ENCODE peak calls at places on chromosomes 2 and 18, in nine cellular contexts. T is IMR-90; S is T-helper 2 cell; F is HFF-Myc; I is activated CD4-positive, CD25-positive, alpha-beta regulatory T cell treated with anti-CD3 and anti-CD28 coated beads, Interleukin-2, amount 50 U/mL, for 72 hours; Y is posterior cingulate gyrus; R is NCI-H1092 treated with DMSO at 0.1 percent for 48 hours; W is amniotic stem cell; P is PC-3. H is an unnamed sample.

GRCh38 chr2:207103132-207103531 is 62.6 kb downstream of the KLF7 start:
- DNase-seq in F (no peak), R (no peak), I (no peak), S (no peak), Y (no peak), W (no peak), P (no peak), T (no peak), H (no peak)

GRCh38 chr2:206289391-206289790 is 14.9 kb downstream of the ZDBF2 start:
- DNase-seq in I (no peak), S (no peak), R (no peak), W (no peak), Y (peak), T (no peak), F (no peak), P (peak), H (no peak)

GRCh38 chr2:84875213-84875560 is 5.7 kb downstream of the TRABD2A start:
- DNase-seq in Y (no peak), S (no peak), R (no peak), W (no peak), F (no peak), P (no peak), I (no peak), T (no peak), H (no peak)

GRCh38 chr18:41993151-41993550 is 38.1 kb downstream of the PIK3C3 start:
- DNase-seq in T (no peak), W (no peak), R (no peak), F (no peak), P (no peak), S (no peak), I (no peak), Y (no peak), H (no peak)

GRCh38 chr2:20141056-20141762 is 83.7 kb downstream of the SDC1 start:
- DNase-seq in I (no peak), W (peak), S (no peak), F (peak), T (peak), R (no peak), P (peak), Y (peak), H (no peak)

GRCh38 chr2:238839428-238839827 is 8.5 kb upstream of the TWIST2 start:
- DNase-seq in R (no peak), F (no peak), W (no peak), P (no peak), Y (no peak), T (no peak), I (no peak), S (no peak), H (no peak)

GRCh38 chr2:171345971-171346722 is 87.6 kb downstream of the METTL8 start:
- DNase-seq in T (no peak), P (peak), R (no peak), S (no peak), F (no peak), W (no peak), I (no peak), Y (no peak), H (no peak)

GRCh38 chr2:203857656-203858055 is 9.9 kb upstream of the CTLA4 start:
- DNase-seq in F (no peak), T (no peak), R (no peak), Y (no peak), S (no peak), W (no peak), I (no peak), P (no peak), H (no peak)

GRCh38 chr2:235665656-235666239 is 171.9 kb downstream of the AGAP1 start:
- DNase-seq in R (peak), S (no peak), P (peak), W (no peak), F (no peak), T (peak), I (no peak), Y (no peak), H (no peak)

GRCh38 chr18:78542204-78542603 is 437.4 kb upstream of the SALL3 start:
- DNase-seq in W (no peak), F (no peak), I (no peak), Y (no peak), T (no peak), S (no peak), P (no peak), R (no peak), H (no peak)

GRCh38 chr2:25411281-25411680 is 69.6 kb upstream of the DNMT3A start:
- DNase-seq in R (no peak), S (no peak), Y (no peak), W (no peak), F (no peak), T (no peak), I (no peak), P (no peak), H (no peak)

GRCh38 chr18:2173464-2173863 is 397.8 kb downstream of the METTL4 start:
- DNase-seq in P (peak), W (peak), S (no peak), F (peak), I (no peak), R (no peak), Y (no peak), T (peak), H (no peak)

GRCh38 chr2:216830346-216830745 is 29.5 kb downstream of the TNP1 start:
- DNase-seq in Y (no peak), P (no peak), R (peak), W (no peak), T (no peak), I (no peak), S (no peak), F (no peak), H (no peak)

GRCh38 chr2:74096061-74096460 is 51.7 kb downstream of the BOLA3 start:
- DNase-seq in T (no peak), P (no peak), F (no peak), S (no peak), R (no peak), I (no peak), Y (no peak), W (no peak), H (no peak)

GRCh38 chr2:203804070-203804469 is 63.5 kb upstream of the CTLA4 start:
- DNase-seq in R (no peak), Y (no peak), W (peak), S (no peak), P (no peak), I (no peak), F (no peak), T (peak), H (no peak)